ENCODE peak calls at places on chromosomes 2 and 18, in four cellular contexts. One of them, this sample, is unnamed.

GRCh38 chr2:26401739-26402541 is at the start of gene DRC1:
- DNase-seq in NCI-H2171: peak
- DNase-seq in frontal cortex: peak
- DNase-seq in C1 segment of cervical spinal cord: peak
- DNase-seq in this sample: peak

GRCh38 chr2:170243118-170243837 is 65.3 kb downstream of the MYO3B start:
- DNase-seq in NCI-H2171: no peak
- DNase-seq in frontal cortex: no peak
- DNase-seq in C1 segment of cervical spinal cord: no peak
- DNase-seq in this sample: no peak

GRCh38 chr2:213188971-213189899 is 37.8 kb upstream of the IKZF2 start:
- DNase-seq in NCI-H2171: no peak
- DNase-seq in frontal cortex: no peak
- DNase-seq in C1 segment of cervical spinal cord: no peak
- DNase-seq in this sample: no peak

GRCh38 chr18:2958819-2959298 is 54.1 kb downstream of the LPIN2 start:
- DNase-seq in NCI-H2171: no peak
- DNase-seq in frontal cortex: no peak
- DNase-seq in C1 segment of cervical spinal cord: no peak
- DNase-seq in this sample: no peak

GRCh38 chr2:86078801-86079545 is 26.7 kb downstream of the POLR1A start:
- DNase-seq in NCI-H2171: peak
- DNase-seq in frontal cortex: peak
- DNase-seq in C1 segment of cervical spinal cord: peak
- DNase-seq in this sample: no peak

GRCh38 chr2:124913873-124914272 is 888.8 kb downstream of the CNTNAP5 start:
- DNase-seq in NCI-H2171: no peak
- DNase-seq in frontal cortex: no peak
- DNase-seq in C1 segment of cervical spinal cord: no peak
- DNase-seq in this sample: no peak

GRCh38 chr18:21851327-21851961 is 110.9 kb downstream of the MIB1 start:
- DNase-seq in NCI-H2171: no peak
- DNase-seq in frontal cortex: peak
- DNase-seq in C1 segment of cervical spinal cord: no peak
- DNase-seq in this sample: peak

GRCh38 chr2:165909466-165909865 is 44.1 kb downstream of the TTC21B start:
- DNase-seq in NCI-H2171: no peak
- DNase-seq in frontal cortex: no peak
- DNase-seq in C1 segment of cervical spinal cord: no peak
- DNase-seq in this sample: no peak

GRCh38 chr2:62785810-62786593 is 80.5 kb downstream of the EHBP1 start:
- DNase-seq in NCI-H2171: no peak
- DNase-seq in frontal cortex: no peak
- DNase-seq in C1 segment of cervical spinal cord: no peak
- DNase-seq in this sample: no peak

GRCh38 chr2:38076250-38076709 is 329 bp upstream of the CYP1B1 start:
- DNase-seq in NCI-H2171: peak
- DNase-seq in frontal cortex: peak
- DNase-seq in C1 segment of cervical spinal cord: no peak
- DNase-seq in this sample: peak

GRCh38 chr2:200993097-200993496 is 29.6 kb upstream of the ORC2 start:
- DNase-seq in NCI-H2171: no peak
- DNase-seq in frontal cortex: no peak
- DNase-seq in C1 segment of cervical spinal cord: no peak
- DNase-seq in this sample: no peak

GRCh38 chr18:27493182-27493581 is 308.1 kb upstream of the CHST9 start:
- DNase-seq in NCI-H2171: no peak
- DNase-seq in frontal cortex: no peak
- DNase-seq in C1 segment of cervical spinal cord: no peak
- DNase-seq in this sample: no peak

GRCh38 chr2:159515482-159515881 is 100.9 kb downstream of the BAZ2B start:
- DNase-seq in NCI-H2171: no peak
- DNase-seq in frontal cortex: no peak
- DNase-seq in C1 segment of cervical spinal cord: no peak
- DNase-seq in this sample: no peak

GRCh38 chr18:58997811-58998337 is 133.2 kb downstream of the ZNF532 start:
- DNase-seq in NCI-H2171: no peak
- DNase-seq in frontal cortex: no peak
- DNase-seq in C1 segment of cervical spinal cord: no peak
- DNase-seq in this sample: no peak

GRCh38 chr18:50559750-50560680 is at the start of gene MAPK4:
- DNase-seq in NCI-H2171: peak
- DNase-seq in frontal cortex: peak
- DNase-seq in C1 segment of cervical spinal cord: peak
- DNase-seq in this sample: peak

GRCh38 chr2:41934323-41935003 is 113.4 kb upstream of the PKDCC start:
- DNase-seq in NCI-H2171: no peak
- DNase-seq in frontal cortex: no peak
- DNase-seq in C1 segment of cervical spinal cord: no peak
- DNase-seq in this sample: no peak

GRCh38 chr2:231187736-231188505 is 10.5 kb upstream of the ARMC9 start:
- DNase-seq in NCI-H2171: no peak
- DNase-seq in frontal cortex: no peak
- DNase-seq in C1 segment of cervical spinal cord: no peak
- DNase-seq in this sample: no peak

GRCh38 chr18:68454511-68455228 is 260.2 kb downstream of the TMX3 start:
- DNase-seq in NCI-H2171: no peak
- DNase-seq in frontal cortex: no peak
- DNase-seq in C1 segment of cervical spinal cord: no peak
- DNase-seq in this sample: no peak

GRCh38 chr2:218745559-218746469 is 35.2 kb downstream of the TTLL4 start:
- DNase-seq in NCI-H2171: no peak
- DNase-seq in frontal cortex: peak
- DNase-seq in C1 segment of cervical spinal cord: peak
- DNase-seq in this sample: peak

GRCh38 chr2:201523506-201523905 is 72.0 kb downstream of the STRADB start:
- DNase-seq in NCI-H2171: no peak
- DNase-seq in frontal cortex: no peak
- DNase-seq in C1 segment of cervical spinal cord: no peak
- DNase-seq in this sample: no peak

GRCh38 chr2:142571934-142572333 is 305.5 kb upstream of the KYNU start:
- DNase-seq in NCI-H2171: no peak
- DNase-seq in frontal cortex: no peak
- DNase-seq in C1 segment of cervical spinal cord: no peak
- DNase-seq in this sample: no peak

GRCh38 chr2:102765061-102765460 is 3.2 kb downstream of the TMEM182 start:
- DNase-seq in NCI-H2171: no peak
- DNase-seq in frontal cortex: no peak
- DNase-seq in C1 segment of cervical spinal cord: no peak
- DNase-seq in this sample: no peak

GRCh38 chr2:36659872-36660312 is 36.6 kb upstream of the VIT start:
- DNase-seq in NCI-H2171: no peak
- DNase-seq in frontal cortex: no peak
- DNase-seq in C1 segment of cervical spinal cord: no peak
- DNase-seq in this sample: no peak

GRCh38 chr2:3005859-3006258 is 371.8 kb downstream of the EIPR1 start:
- DNase-seq in NCI-H2171: no peak
- DNase-seq in frontal cortex: no peak
- DNase-seq in C1 segment of cervical spinal cord: no peak
- DNase-seq in this sample: no peak

GRCh38 chr2:42569116-42569711 is 782 bp downstream of the MTA3 start:
- DNase-seq in NCI-H2171: no peak
- DNase-seq in frontal cortex: peak
- DNase-seq in C1 segment of cervical spinal cord: peak
- DNase-seq in this sample: peak

GRCh38 chr2:188028739-188029138 is 262.9 kb upstream of the GULP1 start:
- DNase-seq in NCI-H2171: no peak
- DNase-seq in frontal cortex: no peak
- DNase-seq in C1 segment of cervical spinal cord: no peak
- DNase-seq in this sample: no peak

GRCh38 chr2:134818321-134818720 is 20.1 kb upstream of the ACMSD start:
- DNase-seq in NCI-H2171: no peak
- DNase-seq in frontal cortex: no peak
- DNase-seq in C1 segment of cervical spinal cord: no peak
- DNase-seq in this sample: no peak

GRCh38 chr2:173955004-173955403 is 10.2 kb downstream of the SP3 start:
- DNase-seq in NCI-H2171: no peak
- DNase-seq in frontal cortex: no peak
- DNase-seq in C1 segment of cervical spinal cord: no peak
- DNase-seq in this sample: no peak

GRCh38 chr2:200966770-200967169 is 3.3 kb upstream of the ORC2 start:
- DNase-seq in NCI-H2171: no peak
- DNase-seq in frontal cortex: no peak
- DNase-seq in C1 segment of cervical spinal cord: no peak
- DNase-seq in this sample: no peak

GRCh38 chr2:118937817-118938216 is 4.2 kb upstream of the MARCO start:
- DNase-seq in NCI-H2171: no peak
- DNase-seq in frontal cortex: no peak
- DNase-seq in C1 segment of cervical spinal cord: no peak
- DNase-seq in this sample: no peak

GRCh38 chr18:67094123-67094522 is 422.4 kb downstream of the DSEL start:
- DNase-seq in NCI-H2171: no peak
- DNase-seq in frontal cortex: no peak
- DNase-seq in C1 segment of cervical spinal cord: no peak
- DNase-seq in this sample: no peak

GRCh38 chr2:2662037-2662846 is 331.2 kb upstream of the MYT1L start:
- DNase-seq in NCI-H2171: peak
- DNase-seq in frontal cortex: no peak
- DNase-seq in C1 segment of cervical spinal cord: peak
- DNase-seq in this sample: peak

GRCh38 chr2:33392366-33392765 is 84.1 kb upstream of the RASGRP3 start:
- DNase-seq in NCI-H2171: no peak
- DNase-seq in frontal cortex: no peak
- DNase-seq in C1 segment of cervical spinal cord: no peak
- DNase-seq in this sample: no peak

GRCh38 chr2:8461341-8461740 is 220.5 kb upstream of the ID2 start:
- DNase-seq in NCI-H2171: no peak
- DNase-seq in frontal cortex: no peak
- DNase-seq in C1 segment of cervical spinal cord: no peak
- DNase-seq in this sample: no peak